ENCODE peak calls at places on chromosomes 2 and 18, in nine cellular contexts. I is lower lobe of right lung, S is dorsolateral prefrontal cortex, Z is IMR-90, P is breast epithelium, V is fibroblast of lung, L is A549, T is kidney, K is heart right ventricle. X is an unnamed sample.

GRCh38 chr18:25279961-25280360 is 72.0 kb downstream of the ZNF521 start:
- DNase-seq in I (no peak), S (no peak), Z (no peak), P (no peak), V (no peak), L (no peak), T (no peak), K (no peak), X (no peak)

GRCh38 chr2:150259746-150260145 is 227.7 kb downstream of the RND3 start:
- DNase-seq in I (no peak), S (no peak), Z (no peak), P (no peak), V (peak; percentile 42), L (no peak), T (no peak), K (no peak), X (no peak)

GRCh38 chr2:85273732-85274731 is 53.8 kb downstream of the TGOLN2 start:
- DNase-seq in I (no peak), S (no peak), Z (peak; percentile 91), P (peak; percentile 76), V (peak; percentile 70), L (no peak), T (no peak), K (no peak), X (no peak)

GRCh38 chr2:54880428-54880827 is 157.0 kb downstream of the EML6 start:
- DNase-seq in I (no peak), S (no peak), Z (no peak), P (no peak), V (no peak), L (no peak), T (no peak), K (no peak), X (no peak)

GRCh38 chr18:22694954-22695353 is 238.2 kb upstream of the RBBP8 start:
- DNase-seq in I (no peak), S (no peak), Z (peak; percentile 98), P (no peak), V (peak; percentile 94), L (peak; percentile 61), T (peak; percentile 77), K (peak; percentile 43), X (peak; percentile 8)

GRCh38 chr2:237315881-237316225 is 98.1 kb downstream of the COL6A3 start:
- DNase-seq in I (no peak), S (no peak), Z (peak; percentile 86), P (no peak), V (peak; percentile 73), L (no peak), T (no peak), K (peak; percentile 52), X (no peak)

GRCh38 chr2:143193121-143193520 is 63.9 kb downstream of the ARHGAP15 start:
- DNase-seq in I (no peak), S (peak; percentile 24), Z (no peak), P (peak; percentile 75), V (no peak), L (no peak), T (no peak), K (no peak), X (no peak)

GRCh38 chr18:59902180-59902992 is 2.6 kb downstream of the PMAIP1 start:
- DNase-seq in I (no peak), S (no peak), Z (peak; percentile 95), P (no peak), V (peak; percentile 88), L (no peak), T (no peak), K (no peak), X (no peak)

GRCh38 chr2:158403237-158403636 is 53.3 kb downstream of the CCDC148 start:
- DNase-seq in I (no peak), S (no peak), Z (peak; percentile 3), P (no peak), V (no peak), L (no peak), T (no peak), K (no peak), X (no peak)

GRCh38 chr2:158410132-158410531 is 46.4 kb downstream of the CCDC148 start:
- DNase-seq in I (no peak), S (no peak), Z (no peak), P (no peak), V (no peak), L (no peak), T (no peak), K (no peak), X (no peak)

GRCh38 chr2:158402665-158403064 is 53.9 kb downstream of the CCDC148 start:
- DNase-seq in I (no peak), S (no peak), Z (no peak), P (no peak), V (no peak), L (no peak), T (no peak), K (no peak), X (no peak)

GRCh38 chr2:158407031-158407430 is 49.5 kb downstream of the CCDC148 start:
- DNase-seq in I (no peak), S (no peak), Z (no peak), P (no peak), V (no peak), L (no peak), T (no peak), K (no peak), X (no peak)

GRCh38 chr2:158405341-158405740 is 51.2 kb downstream of the CCDC148 start:
- DNase-seq in I (no peak), S (no peak), Z (no peak), P (no peak), V (no peak), L (no peak), T (no peak), K (no peak), X (no peak)
- H3K4me3 ChIP-seq in I (no peak overlapping the region), S (no peak overlapping the region), Z (no peak overlapping the region), P (no peak overlapping the region), V (no peak overlapping the region), L (no peak overlapping the region), T (no peak overlapping the region), K (no peak overlapping the region), X (no peak overlapping the region)

DNA sequence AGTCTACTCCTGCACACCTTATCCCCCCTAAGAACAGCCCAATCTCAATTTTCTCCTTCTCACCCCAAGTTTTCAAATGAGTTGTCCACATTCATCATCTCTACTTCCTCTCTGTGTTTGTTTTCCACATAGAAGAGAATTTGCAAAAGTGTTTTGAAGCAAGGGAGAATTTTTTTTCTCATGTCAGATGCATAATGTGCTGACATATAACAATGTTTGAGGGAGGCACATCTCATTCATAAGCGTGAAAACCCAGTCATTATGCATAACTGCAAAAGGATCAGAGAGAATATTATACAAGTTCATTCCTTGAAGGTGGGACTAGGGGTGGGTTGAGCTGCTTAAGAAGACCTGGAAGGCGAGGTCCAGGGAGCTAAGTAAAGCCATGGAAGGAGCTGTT is 80.8 kb upstream of the SLC1A4 start:
- DNase-seq in I (no peak), S (no peak), Z (no peak), P (no peak), V (no peak), L (no peak), T (no peak), K (no peak), X (no peak)
- H3K27ac ChIP-seq in I (no peak overlapping the region), S (no peak overlapping the region), Z (no peak overlapping the region), P (no peak overlapping the region), V (no peak overlapping the region), L (no peak overlapping the region), T (no peak overlapping the region), K (no peak overlapping the region), X (no peak overlapping the region)

GRCh38 chr18:286515-287310 is 18.9 kb upstream of the THOC1 start:
- DNase-seq in I (no peak), S (no peak), Z (peak; percentile 42), P (no peak), V (peak; percentile 58), L (no peak), T (no peak), K (no peak), X (no peak)

GRCh38 chr18:297936-298335 is 30.1 kb upstream of the THOC1 start:
- DNase-seq in I (no peak), S (no peak), Z (no peak), P (no peak), V (no peak), L (no peak), T (no peak), K (no peak), X (no peak)

GRCh38 chr18:293557-293956 is 25.7 kb upstream of the THOC1 start:
- DNase-seq in I (no peak), S (no peak), Z (peak; percentile 29), P (no peak), V (peak; percentile 58), L (no peak), T (no peak), K (no peak), X (no peak)

GRCh38 chr18:295756-296155 is 27.9 kb upstream of the THOC1 start:
- DNase-seq in I (no peak), S (no peak), Z (no peak), P (no peak), V (no peak), L (no peak), T (no peak), K (no peak), X (no peak)

GRCh38 chr18:292271-292670 is 24.4 kb upstream of the THOC1 start:
- DNase-seq in I (no peak), S (no peak), Z (no peak), P (no peak), V (no peak), L (no peak), T (no peak), K (no peak), X (no peak)
- TF ChIP-seq CTCF in I (no peak), S (no peak), Z (peak; percentile 23), P (no peak), V (peak; percentile 38), L (no peak), T (no peak), K (no peak), X (no peak)

GRCh38 chr18:30376515-30376914 is 666.0 kb downstream of the DSC3 start:
- DNase-seq in I (no peak), S (no peak), Z (no peak), P (no peak), V (no peak), L (no peak), T (no peak), K (no peak), X (no peak)

GRCh38 chr18:30387401-30387800 is 655.1 kb downstream of the DSC3 start:
- DNase-seq in I (no peak), S (no peak), Z (no peak), P (no peak), V (no peak), L (no peak), T (no peak), K (no peak), X (no peak)

GRCh38 chr18:30386624-30387023 is 655.9 kb downstream of the DSC3 start:
- DNase-seq in I (no peak), S (no peak), Z (no peak), P (no peak), V (no peak), L (no peak), T (no peak), K (no peak), X (no peak)

GRCh38 chr18:30385684-30386083 is 656.9 kb downstream of the DSC3 start:
- DNase-seq in I (no peak), S (no peak), Z (no peak), P (no peak), V (no peak), L (no peak), T (no peak), K (no peak), X (no peak)

DNA sequence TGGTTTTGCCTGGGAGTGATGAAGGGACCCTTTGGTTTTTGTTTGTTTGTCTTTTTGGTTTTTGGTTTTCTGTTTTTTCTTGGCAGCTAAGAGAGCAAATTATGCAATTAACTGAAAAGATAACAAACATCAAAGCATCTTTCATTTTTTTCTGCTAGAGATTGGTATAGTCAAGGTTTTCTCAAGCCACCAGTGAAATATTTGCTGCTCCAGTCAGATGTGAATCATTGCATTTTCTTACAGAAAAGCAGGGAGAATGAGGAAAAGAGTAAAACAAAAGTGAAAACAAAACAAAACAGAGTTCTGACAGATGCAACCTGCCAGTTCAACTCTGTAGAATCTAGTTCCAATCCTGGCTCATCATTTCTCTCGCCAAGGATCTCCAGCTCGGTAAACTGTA is 660.7 kb downstream of the DSC3 start:
- DNase-seq in I (no peak), S (no peak), Z (no peak), P (no peak), V (no peak), L (no peak), T (no peak), K (no peak), X (no peak)
- H3K4me3 ChIP-seq in I (no peak overlapping the region), S (no peak overlapping the region), Z (no peak overlapping the region), P (no peak overlapping the region), V (no peak overlapping the region), L (no peak overlapping the region), T (no peak overlapping the region), K (no peak overlapping the region), X (no peak overlapping the region)